ENCODE peak calls at places on chromosome 19, in nine cellular contexts. One of them, this sample, is unnamed.

GRCh38 chr19:55193481-55193880 is 13.4 kb upstream of the SYT5 start:
- DNase-seq in neural progenitor cell: no peak
- DNase-seq in hepatocyte: no peak
- DNase-seq in heart left ventricle: no peak
- DNase-seq in skeletal muscle cell: no peak
- DNase-seq in CD8-positive, alpha-beta memory T cell: no peak
- DNase-seq in breast epithelium: no peak
- DNase-seq in DND-41: no peak
- DNase-seq in psoas muscle: no peak
- DNase-seq in this sample: no peak

GRCh38 chr19:5090780-5091575 is 122.1 kb downstream of the KDM4B start:
- DNase-seq in CD8-positive, alpha-beta memory T cell: no peak
- DNase-seq in breast epithelium: no peak
- DNase-seq in hepatocyte: peak; percentile 87
- DNase-seq in DND-41: peak; percentile 14
- DNase-seq in skeletal muscle cell: peak; percentile 13
- DNase-seq in heart left ventricle: peak; percentile 73
- DNase-seq in psoas muscle: no peak
- DNase-seq in neural progenitor cell: peak; percentile 73
- DNase-seq in this sample: peak; percentile 35

GRCh38 chr19:17370026-17370587 is 7.0 kb downstream of the PLVAP start:
- DNase-seq in skeletal muscle cell: peak; percentile 31
- DNase-seq in neural progenitor cell: no peak
- DNase-seq in CD8-positive, alpha-beta memory T cell: no peak
- DNase-seq in heart left ventricle: no peak
- DNase-seq in DND-41: no peak
- DNase-seq in psoas muscle: no peak
- DNase-seq in hepatocyte: no peak
- DNase-seq in breast epithelium: no peak
- DNase-seq in this sample: no peak

GRCh38 chr19:4647676-4648644 is 8.6 kb downstream of the TNFAIP8L1 start:
- DNase-seq in psoas muscle: peak; percentile 56
- DNase-seq in CD8-positive, alpha-beta memory T cell: no peak
- DNase-seq in neural progenitor cell: no peak
- DNase-seq in skeletal muscle cell: no peak
- DNase-seq in heart left ventricle: peak; percentile 83
- DNase-seq in breast epithelium: no peak
- DNase-seq in hepatocyte: no peak
- DNase-seq in DND-41: no peak
- DNase-seq in this sample: no peak

GRCh38 chr19:55372316-55373081 is 2.2 kb upstream of the IL11 start:
- DNase-seq in psoas muscle: no peak
- DNase-seq in skeletal muscle cell: peak; percentile 55
- DNase-seq in CD8-positive, alpha-beta memory T cell: peak; percentile 62
- DNase-seq in breast epithelium: no peak
- DNase-seq in heart left ventricle: no peak
- DNase-seq in hepatocyte: peak; percentile 56
- DNase-seq in neural progenitor cell: no peak
- DNase-seq in DND-41: no peak
- DNase-seq in this sample: no peak

GRCh38 chr19:17025361-17025760 is 1.2 kb downstream of the CPAMD8 start:
- DNase-seq in hepatocyte: no peak
- DNase-seq in neural progenitor cell: no peak
- DNase-seq in breast epithelium: no peak
- DNase-seq in heart left ventricle: no peak
- DNase-seq in psoas muscle: no peak
- DNase-seq in skeletal muscle cell: no peak
- DNase-seq in DND-41: no peak
- DNase-seq in CD8-positive, alpha-beta memory T cell: no peak
- DNase-seq in this sample: no peak

GRCh38 chr19:50266896-50267295 is 62.3 kb downstream of the KCNC3 start:
- DNase-seq in neural progenitor cell: peak; percentile 53
- DNase-seq in CD8-positive, alpha-beta memory T cell: peak; percentile 48
- DNase-seq in skeletal muscle cell: no peak
- DNase-seq in breast epithelium: no peak
- DNase-seq in heart left ventricle: no peak
- DNase-seq in psoas muscle: no peak
- DNase-seq in DND-41: peak; percentile 11
- DNase-seq in hepatocyte: no peak
- DNase-seq in this sample: no peak

GRCh38 chr19:4043410-4043809 is 23.3 kb downstream of the ZBTB7A start:
- DNase-seq in neural progenitor cell: no peak
- DNase-seq in CD8-positive, alpha-beta memory T cell: no peak
- DNase-seq in hepatocyte: no peak
- DNase-seq in skeletal muscle cell: no peak
- DNase-seq in breast epithelium: no peak
- DNase-seq in heart left ventricle: no peak
- DNase-seq in DND-41: no peak
- DNase-seq in psoas muscle: no peak
- DNase-seq in this sample: no peak

GRCh38 chr19:48715681-48716171 is 3.8 kb downstream of the MAMSTR start:
- DNase-seq in breast epithelium: no peak
- DNase-seq in neural progenitor cell: no peak
- DNase-seq in DND-41: no peak
- DNase-seq in psoas muscle: no peak
- DNase-seq in heart left ventricle: peak; percentile 61
- DNase-seq in hepatocyte: peak; percentile 25
- DNase-seq in CD8-positive, alpha-beta memory T cell: no peak
- DNase-seq in skeletal muscle cell: no peak
- DNase-seq in this sample: no peak

GRCh38 chr19:10450853-10451609 is 30.7 kb downstream of the PDE4A start:
- DNase-seq in neural progenitor cell: peak; percentile 51
- DNase-seq in hepatocyte: no peak
- DNase-seq in skeletal muscle cell: no peak
- DNase-seq in CD8-positive, alpha-beta memory T cell: no peak
- DNase-seq in psoas muscle: no peak
- DNase-seq in breast epithelium: no peak
- DNase-seq in DND-41: peak; percentile 42
- DNase-seq in heart left ventricle: no peak
- DNase-seq in this sample: peak; percentile 22

GRCh38 chr19:41928221-41928683 is at the start of gene ERFL:
- DNase-seq in psoas muscle: no peak
- DNase-seq in breast epithelium: no peak
- DNase-seq in heart left ventricle: no peak
- DNase-seq in neural progenitor cell: peak; percentile 52
- DNase-seq in skeletal muscle cell: no peak
- DNase-seq in DND-41: peak; percentile 78
- DNase-seq in hepatocyte: no peak
- DNase-seq in CD8-positive, alpha-beta memory T cell: peak; percentile 50
- DNase-seq in this sample: no peak

GRCh38 chr19:41929536-41930071 is 1.4 kb upstream of the ERFL start:
- DNase-seq in psoas muscle: no peak
- DNase-seq in skeletal muscle cell: no peak
- DNase-seq in breast epithelium: no peak
- DNase-seq in DND-41: no peak
- DNase-seq in heart left ventricle: no peak
- DNase-seq in hepatocyte: no peak
- DNase-seq in neural progenitor cell: no peak
- DNase-seq in CD8-positive, alpha-beta memory T cell: peak; percentile 43
- DNase-seq in this sample: no peak

GRCh38 chr19:41930322-41930722 is 2.1 kb upstream of the ERFL start:
- DNase-seq in breast epithelium: no peak
- DNase-seq in psoas muscle: no peak
- DNase-seq in heart left ventricle: no peak
- DNase-seq in hepatocyte: no peak
- DNase-seq in skeletal muscle cell: no peak
- DNase-seq in DND-41: no peak
- DNase-seq in CD8-positive, alpha-beta memory T cell: no peak
- DNase-seq in neural progenitor cell: no peak
- DNase-seq in this sample: peak; percentile 40

GRCh38 chr19:41927810-41928192 is 448 bp downstream of the ERFL start:
- DNase-seq in heart left ventricle: no peak
- DNase-seq in hepatocyte: no peak
- DNase-seq in psoas muscle: no peak
- DNase-seq in CD8-positive, alpha-beta memory T cell: peak; percentile 65
- DNase-seq in skeletal muscle cell: no peak
- DNase-seq in neural progenitor cell: peak; percentile 64
- DNase-seq in breast epithelium: no peak
- DNase-seq in DND-41: peak; percentile 70
- DNase-seq in this sample: no peak

DNA sequence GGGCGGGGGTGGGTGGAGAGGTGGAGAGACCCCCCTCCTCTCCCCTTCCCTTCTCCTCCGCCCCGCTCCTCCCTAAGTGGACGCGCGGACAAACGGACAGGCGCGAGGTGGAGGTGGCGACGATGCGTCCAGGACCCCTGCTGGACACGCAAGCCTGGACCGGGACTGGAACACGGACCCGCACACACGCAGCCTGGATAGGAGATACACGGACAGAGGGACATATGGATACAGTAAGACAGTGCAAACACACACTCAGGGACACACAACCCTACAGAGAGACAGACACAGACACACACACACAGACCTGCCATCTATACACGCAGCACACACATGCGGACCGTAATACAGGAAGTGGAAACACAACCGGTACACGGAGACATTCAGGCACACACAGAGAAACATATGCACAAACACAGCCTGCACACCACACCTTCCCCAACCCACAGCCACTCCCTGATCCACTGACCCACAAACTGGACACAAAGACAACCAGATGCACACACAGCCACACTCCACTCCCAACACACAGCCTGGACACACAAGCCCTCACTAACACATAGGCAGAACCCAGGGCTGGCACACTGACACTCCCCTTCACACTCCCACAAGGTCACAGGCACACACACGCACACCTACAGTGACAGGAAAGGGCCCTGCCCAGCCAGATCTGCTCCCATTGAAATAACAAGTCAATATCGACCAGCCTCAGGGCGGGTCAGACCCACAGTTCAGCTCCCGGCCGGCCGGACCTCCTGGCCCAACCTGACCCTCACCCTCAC is 696 bp upstream of the ERFL start:
- DNase-seq in DND-41: peak; percentile 65
- DNase-seq in CD8-positive, alpha-beta memory T cell: peak; percentile 58
- DNase-seq in hepatocyte: no peak
- DNase-seq in skeletal muscle cell: no peak
- DNase-seq in heart left ventricle: no peak
- DNase-seq in neural progenitor cell: peak; percentile 37
- DNase-seq in breast epithelium: no peak
- DNase-seq in psoas muscle: no peak
- DNase-seq in this sample: peak; percentile 59
- H3K4me3 ChIP-seq in DND-41: peak overlapping the region; percentile 84
- H3K4me3 ChIP-seq in CD8-positive, alpha-beta memory T cell: peak overlapping the region; percentile 75
- H3K4me3 ChIP-seq in hepatocyte: peak overlapping the region; percentile 70
- H3K4me3 ChIP-seq in skeletal muscle cell: peak overlapping the region; percentile 44
- H3K4me3 ChIP-seq in heart left ventricle: peak overlapping the region; percentile 37
- H3K4me3 ChIP-seq in neural progenitor cell: peak overlapping the region; percentile 61
- H3K4me3 ChIP-seq in breast epithelium: peak overlapping the region; percentile 51
- H3K4me3 ChIP-seq in psoas muscle: peak overlapping the region; percentile 52
- H3K4me3 ChIP-seq in this sample: peak overlapping the region; percentile 73

DNA sequence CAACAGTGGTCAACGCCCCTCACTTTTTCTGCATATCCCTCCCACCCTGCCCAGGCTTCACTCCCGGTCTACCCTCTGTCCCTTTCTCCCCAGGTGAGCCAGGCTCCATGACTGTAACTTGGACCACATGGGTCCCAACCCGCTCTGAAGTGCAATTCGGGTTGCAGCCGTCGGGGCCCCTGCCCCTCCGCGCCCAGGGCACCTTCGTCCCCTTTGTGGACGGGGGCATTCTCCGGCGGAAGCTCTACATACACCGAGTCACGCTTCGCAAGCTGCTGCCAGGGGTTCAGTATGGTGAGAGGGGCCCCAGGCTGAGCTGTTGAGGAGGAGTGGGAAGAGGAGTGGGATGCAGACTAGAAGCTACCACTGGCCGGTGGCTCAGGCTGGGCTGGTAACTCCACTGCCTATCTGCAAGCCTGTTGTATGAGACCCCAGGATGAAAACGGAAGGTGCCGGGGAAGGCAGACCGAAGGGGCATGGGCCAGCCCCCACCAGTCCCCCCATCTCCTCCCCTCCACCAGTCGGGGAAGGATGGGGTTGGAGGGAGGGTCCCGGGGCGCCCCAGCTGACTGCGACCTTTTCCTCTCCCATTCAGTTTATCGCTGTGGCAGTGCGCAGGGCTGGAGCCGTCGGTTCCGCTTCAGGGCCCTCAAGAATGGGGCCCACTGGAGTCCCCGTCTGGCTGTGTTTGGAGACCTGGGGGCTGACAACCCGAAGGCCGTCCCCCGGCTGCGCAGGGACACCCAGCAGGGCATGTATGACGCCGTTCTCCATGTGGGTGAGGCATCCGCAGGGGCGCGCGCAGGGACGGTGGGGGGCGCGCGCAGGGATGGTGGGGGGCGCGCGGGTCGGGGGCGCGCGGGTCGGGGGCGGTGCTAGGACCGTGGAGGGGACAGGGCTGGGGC is 14.4 kb downstream of the ACP7 start:
- DNase-seq in hepatocyte: no peak
- DNase-seq in skeletal muscle cell: no peak
- DNase-seq in heart left ventricle: no peak
- DNase-seq in neural progenitor cell: no peak
- DNase-seq in breast epithelium: no peak
- DNase-seq in DND-41: no peak
- DNase-seq in CD8-positive, alpha-beta memory T cell: no peak
- DNase-seq in psoas muscle: no peak
- DNase-seq in this sample: no peak
- H3K4me3 ChIP-seq in hepatocyte: no peak overlapping the region
- H3K4me3 ChIP-seq in skeletal muscle cell: no peak overlapping the region
- H3K4me3 ChIP-seq in heart left ventricle: no peak overlapping the region
- H3K4me3 ChIP-seq in neural progenitor cell: peak overlapping the region; percentile 35
- H3K4me3 ChIP-seq in breast epithelium: no peak overlapping the region
- H3K4me3 ChIP-seq in DND-41: no peak overlapping the region
- H3K4me3 ChIP-seq in CD8-positive, alpha-beta memory T cell: no peak overlapping the region
- H3K4me3 ChIP-seq in psoas muscle: no peak overlapping the region
- H3K4me3 ChIP-seq in this sample: no peak overlapping the region

GRCh38 chr19:58554494-58555368 is at the start of gene CHMP2A:
- DNase-seq in CD8-positive, alpha-beta memory T cell: peak; percentile 99
- DNase-seq in psoas muscle: peak; percentile 99
- DNase-seq in breast epithelium: peak; percentile 99
- DNase-seq in skeletal muscle cell: peak; percentile 88
- DNase-seq in DND-41: peak; percentile 98
- DNase-seq in hepatocyte: peak; percentile 99
- DNase-seq in neural progenitor cell: peak; percentile 99
- DNase-seq in heart left ventricle: peak; percentile 99
- DNase-seq in this sample: peak; percentile 90
- H3K4me3 ChIP-seq in CD8-positive, alpha-beta memory T cell: peak within 1 kb of the TSS; percentile 91
- H3K4me3 ChIP-seq in psoas muscle: peak within 1 kb of the TSS; percentile 74
- H3K4me3 ChIP-seq in breast epithelium: peak within 1 kb of the TSS; percentile 81
- H3K4me3 ChIP-seq in skeletal muscle cell: peak within 1 kb of the TSS; percentile 78
- H3K4me3 ChIP-seq in DND-41: peak within 1 kb of the TSS; percentile 90
- H3K4me3 ChIP-seq in hepatocyte: peak within 1 kb of the TSS; percentile 50
- H3K4me3 ChIP-seq in neural progenitor cell: peak within 1 kb of the TSS; percentile 67
- H3K4me3 ChIP-seq in heart left ventricle: peak within 1 kb of the TSS; percentile 48
- H3K4me3 ChIP-seq in this sample: peak within 1 kb of the TSS; percentile 85

DNA sequence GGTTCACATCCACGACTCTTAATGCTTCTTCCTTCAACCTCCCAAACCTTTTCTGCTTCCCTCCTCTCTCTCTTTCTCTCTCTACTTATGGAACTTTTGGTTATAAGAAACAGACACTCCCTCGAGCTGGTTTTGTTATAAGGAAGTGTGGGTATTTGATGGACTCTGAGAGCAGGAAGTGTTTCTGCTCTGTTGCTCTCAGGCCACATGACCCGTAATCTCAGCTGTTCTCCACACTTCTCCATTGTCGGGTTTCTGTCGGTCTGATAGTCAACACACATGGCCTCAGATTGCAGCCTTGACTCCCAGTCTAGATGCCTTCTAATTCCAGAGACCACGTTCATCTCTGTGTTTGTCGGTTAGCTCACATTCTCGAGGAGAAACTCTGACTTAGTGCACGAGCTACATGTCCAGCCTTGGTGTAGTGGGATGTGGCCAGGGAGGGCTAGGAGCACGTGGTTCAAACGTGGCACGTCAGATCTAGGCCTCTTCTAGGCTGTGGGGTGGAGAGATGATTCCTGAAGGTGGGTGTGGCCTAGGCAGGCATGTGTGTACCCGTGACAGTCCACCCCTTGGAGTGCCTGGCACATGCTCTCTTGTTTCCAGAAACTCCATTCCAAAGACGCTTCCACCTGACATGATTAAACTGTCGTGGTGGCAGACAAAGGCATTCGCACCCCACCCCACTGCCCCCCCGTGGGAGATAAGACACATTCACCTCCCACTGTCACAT is 26.3 kb downstream of the CNFN start:
- DNase-seq in CD8-positive, alpha-beta memory T cell: no peak
- DNase-seq in skeletal muscle cell: no peak
- DNase-seq in hepatocyte: no peak
- DNase-seq in breast epithelium: no peak
- DNase-seq in psoas muscle: no peak
- DNase-seq in neural progenitor cell: no peak
- DNase-seq in DND-41: no peak
- DNase-seq in heart left ventricle: no peak
- DNase-seq in this sample: no peak
- H3K4me3 ChIP-seq in CD8-positive, alpha-beta memory T cell: no peak overlapping the region
- H3K4me3 ChIP-seq in skeletal muscle cell: no peak overlapping the region
- H3K4me3 ChIP-seq in hepatocyte: no peak overlapping the region
- H3K4me3 ChIP-seq in breast epithelium: no peak overlapping the region
- H3K4me3 ChIP-seq in psoas muscle: no peak overlapping the region
- H3K4me3 ChIP-seq in neural progenitor cell: no peak overlapping the region
- H3K4me3 ChIP-seq in DND-41: no peak overlapping the region
- H3K4me3 ChIP-seq in heart left ventricle: no peak overlapping the region
- H3K4me3 ChIP-seq in this sample: no peak overlapping the region